ENCODE peak calls at places on chromosomes 1 and 21, in five cellular contexts. Y is GM06990, S is OCI-LY7, I is heart left ventricle, U is mucosa of descending colon. F is an unnamed sample.

GRCh38 chr1:77538956-77539509 is 143.4 kb downstream of the ZZZ3 start:
- DNase-seq in I (no peak), S (no peak), U (no peak), Y (no peak), F (no peak)

GRCh38 chr1:198686069-198686728 is 47.4 kb downstream of the PTPRC start:
- DNase-seq in U (no peak), Y (no peak), I (no peak), S (peak; percentile 55), F (no peak)

GRCh38 chr1:3705341-3705950 is 46.8 kb upstream of the CCDC27 start:
- DNase-seq in I (no peak), Y (no peak), U (no peak), S (no peak), F (no peak)

GRCh38 chr1:25549273-25550154 is 6.1 kb downstream of the LDLRAP1 start:
- DNase-seq in Y (peak; percentile 95), S (peak; percentile 95), U (peak; percentile 95), I (peak; percentile 60), F (peak; percentile 90)

GRCh38 chr1:117339866-117340357 is 27.3 kb upstream of the MAN1A2 start:
- DNase-seq in U (no peak), I (no peak), S (peak; percentile 17), Y (no peak), F (no peak)

GRCh38 chr1:111716371-111716770 is 22.8 kb downstream of the INKA2 start:
- DNase-seq in U (no peak), I (no peak), Y (no peak), S (no peak), F (no peak)

GRCh38 chr1:100292711-100293110 is 26.7 kb downstream of the RTCA start:
- DNase-seq in Y (no peak), U (no peak), I (no peak), S (no peak), F (no peak)

GRCh38 chr1:119008483-119009299 is 20.5 kb upstream of the TBX15 start:
- DNase-seq in I (no peak), U (no peak), S (peak; percentile 52), Y (no peak), F (no peak)

GRCh38 chr1:71232166-71232763 is 151.4 kb upstream of the ZRANB2 start:
- DNase-seq in U (no peak), Y (no peak), I (no peak), S (no peak), F (no peak)

GRCh38 chr1:213435715-213436114 is 384.7 kb downstream of the RPS6KC1 start:
- DNase-seq in I (no peak), S (no peak), U (no peak), Y (no peak), F (no peak)

GRCh38 chr1:27366411-27367159 is at the start of gene MAP3K6:
- DNase-seq in I (peak; percentile 87), Y (no peak), U (peak; percentile 93), S (no peak), F (no peak)

GRCh38 chr1:160567858-160568682 is 11.2 kb downstream of the CD84 start:
- DNase-seq in S (peak; percentile 58), I (no peak), U (no peak), Y (no peak), F (no peak)

GRCh38 chr1:6753320-6754140 is 31.7 kb upstream of the CAMTA1 start:
- DNase-seq in S (no peak), I (no peak), Y (no peak), U (no peak), F (no peak)

GRCh38 chr1:94315552-94316116 is 78.2 kb upstream of the ARHGAP29 start:
- DNase-seq in Y (no peak), S (no peak), U (no peak), I (no peak), F (no peak)

GRCh38 chr21:26732442-26733221 is 112.6 kb downstream of the ADAMTS1 start:
- DNase-seq in U (no peak), Y (no peak), S (peak; percentile 8), I (peak; percentile 25), F (no peak)

GRCh38 chr1:90711696-90712095 is 5.4 kb downstream of the BARHL2 start:
- DNase-seq in U (no peak), I (no peak), S (no peak), Y (no peak), F (no peak)

GRCh38 chr1:185681034-185681633 is 53.1 kb upstream of the HMCN1 start:
- DNase-seq in I (no peak), U (no peak), Y (no peak), S (peak; percentile 36), F (no peak)

GRCh38 chr1:17156108-17156507 is 36.9 kb upstream of the PADI2 start:
- DNase-seq in Y (peak; percentile 34), I (no peak), U (no peak), S (no peak), F (peak; percentile 72)

GRCh38 chr1:218850367-218850766 is 323.3 kb upstream of the LYPLAL1 start:
- DNase-seq in Y (no peak), I (no peak), S (no peak), U (no peak), F (no peak)

GRCh38 chr1:185215911-185216310 is 58.9 kb downstream of the SWT1 start:
- DNase-seq in U (no peak), I (no peak), Y (no peak), S (no peak), F (no peak)

GRCh38 chr1:156705321-156705917 is at the start of gene CRABP2:
- DNase-seq in U (no peak), Y (no peak), S (no peak), I (peak; percentile 34), F (no peak)

GRCh38 chr1:55378582-55378981 is 163.4 kb upstream of the USP24 start:
- DNase-seq in I (no peak), S (peak; percentile 16), Y (no peak), U (no peak), F (peak; percentile 4)

GRCh38 chr1:24236170-24237045 is 49.3 kb upstream of the IFNLR1 start:
- DNase-seq in S (peak; percentile 16), U (no peak), Y (peak; percentile 24), I (no peak), F (no peak)

GRCh38 chr1:39213511-39214002 is 9.1 kb downstream of the MACF1 start:
- DNase-seq in Y (no peak), I (no peak), S (no peak), U (no peak), F (no peak)

GRCh38 chr1:8370928-8371327 is 53.0 kb downstream of the SLC45A1 start:
- DNase-seq in S (no peak), Y (no peak), U (no peak), I (no peak), F (no peak)

GRCh38 chr1:2906105-2906504 is 104.6 kb upstream of the TTC34 start:
- DNase-seq in U (no peak), S (no peak), I (peak; percentile 25), Y (no peak), F (no peak)

GRCh38 chr1:175478203-175478602 is 265.2 kb downstream of the TNR start:
- DNase-seq in S (no peak), I (no peak), Y (no peak), U (no peak), F (no peak)

DNA sequence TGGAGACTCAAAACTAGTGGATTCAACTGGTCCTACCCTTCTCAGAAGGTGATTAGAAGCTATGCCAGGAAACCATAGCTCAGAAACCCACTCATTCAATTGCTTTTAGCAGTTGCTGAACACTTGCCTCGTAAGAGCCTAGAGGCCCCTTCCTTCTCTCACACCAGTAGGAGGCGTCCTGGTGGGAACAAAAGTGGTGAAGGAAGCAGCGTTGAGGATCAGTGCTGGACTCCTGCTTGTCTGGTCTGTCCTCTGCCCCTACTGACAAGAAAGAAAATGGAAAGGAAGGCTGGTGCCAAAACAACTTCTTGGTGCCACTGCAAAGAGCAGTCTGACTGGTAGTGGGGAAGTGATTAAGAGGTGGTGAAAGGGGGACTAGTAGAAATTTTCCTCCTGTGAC is 269.7 kb downstream of the LMO4 start:
- DNase-seq in U (no peak), Y (no peak), I (no peak), S (no peak), F (no peak)
- TF ChIP-seq CTCF in U (no peak), Y (peak; percentile 53), I (no peak), S (peak; percentile 43), F (peak; percentile 34)

DNA sequence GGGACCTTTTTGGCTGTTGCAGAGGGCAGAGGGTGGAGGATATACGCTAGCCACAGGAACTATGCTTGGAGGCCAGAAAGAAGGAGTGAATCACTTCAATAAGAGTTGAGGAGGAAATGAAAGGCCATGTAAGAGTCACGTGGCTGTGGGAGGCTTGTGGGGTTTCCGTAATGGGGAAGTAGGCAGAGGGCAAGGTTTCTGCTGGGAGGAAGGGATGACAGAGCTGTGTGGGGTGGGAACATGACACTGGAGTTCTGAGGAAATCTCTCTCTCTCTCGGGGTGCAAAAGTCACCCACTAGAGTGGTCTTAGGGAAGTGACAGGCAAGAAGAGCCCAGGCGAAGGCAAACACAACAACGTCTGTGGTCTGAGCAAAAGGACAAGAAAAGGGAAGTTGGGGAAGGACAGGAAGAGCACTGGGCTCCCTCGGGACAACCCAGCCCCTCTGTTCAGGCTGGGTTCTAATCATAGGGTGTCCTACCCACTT is 3.9 kb upstream of the CD1C start:
- DNase-seq in U (peak; percentile 59), I (peak; percentile 47), Y (peak; percentile 74), S (peak; percentile 92), F (peak; percentile 81)
- H3K4me3 ChIP-seq in U (no peak overlapping the region), I (no peak overlapping the region), Y (peak overlapping the region; percentile 25), S (peak overlapping the region; percentile 61), F (peak overlapping the region; percentile 30)

DNA sequence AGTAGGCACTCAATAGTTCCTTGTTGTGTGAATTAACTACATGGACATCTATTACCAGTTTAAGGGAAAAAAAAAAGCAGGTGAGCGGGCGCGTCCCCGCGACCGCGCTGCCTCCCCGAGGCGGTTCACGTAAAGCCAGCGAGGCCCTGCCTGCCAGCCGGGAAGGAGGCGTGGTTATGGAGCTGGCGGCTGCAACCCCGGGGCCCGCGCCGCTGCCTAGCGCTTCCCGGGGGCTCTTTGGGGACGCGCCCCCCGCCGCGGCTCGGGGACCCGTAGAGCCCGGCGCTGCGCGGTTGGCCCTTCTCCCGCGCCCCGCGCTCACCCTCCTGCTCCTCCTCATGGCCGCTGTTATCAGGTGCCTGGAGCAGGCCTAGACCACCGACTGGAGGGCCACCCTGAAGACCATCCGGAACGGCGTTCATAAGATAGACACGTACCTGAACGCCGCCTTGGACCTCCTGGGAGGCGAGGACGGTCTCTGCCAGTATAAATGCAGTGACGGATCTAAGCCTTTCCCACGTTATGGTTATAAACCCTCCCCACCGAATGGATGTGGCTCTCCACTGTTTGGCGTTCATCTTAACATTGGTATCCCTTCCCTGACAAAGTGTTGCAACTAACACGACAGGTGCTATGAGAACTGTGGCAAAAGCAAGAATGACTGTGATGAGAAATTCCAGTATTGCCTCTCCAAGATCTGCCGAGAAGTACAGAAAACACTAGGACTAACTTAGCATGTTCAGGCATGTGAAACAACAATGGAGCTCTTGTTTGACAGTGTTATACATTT is 2.6 kb upstream of the CC2D1B start:
- DNase-seq in U (peak; percentile 81), S (no peak), Y (peak; percentile 75), I (peak; percentile 50), F (no peak)
- TF ChIP-seq CTCF in U (no peak), S (no peak), Y (peak; percentile 27), I (peak; percentile 9), F (peak; percentile 5)

DNA sequence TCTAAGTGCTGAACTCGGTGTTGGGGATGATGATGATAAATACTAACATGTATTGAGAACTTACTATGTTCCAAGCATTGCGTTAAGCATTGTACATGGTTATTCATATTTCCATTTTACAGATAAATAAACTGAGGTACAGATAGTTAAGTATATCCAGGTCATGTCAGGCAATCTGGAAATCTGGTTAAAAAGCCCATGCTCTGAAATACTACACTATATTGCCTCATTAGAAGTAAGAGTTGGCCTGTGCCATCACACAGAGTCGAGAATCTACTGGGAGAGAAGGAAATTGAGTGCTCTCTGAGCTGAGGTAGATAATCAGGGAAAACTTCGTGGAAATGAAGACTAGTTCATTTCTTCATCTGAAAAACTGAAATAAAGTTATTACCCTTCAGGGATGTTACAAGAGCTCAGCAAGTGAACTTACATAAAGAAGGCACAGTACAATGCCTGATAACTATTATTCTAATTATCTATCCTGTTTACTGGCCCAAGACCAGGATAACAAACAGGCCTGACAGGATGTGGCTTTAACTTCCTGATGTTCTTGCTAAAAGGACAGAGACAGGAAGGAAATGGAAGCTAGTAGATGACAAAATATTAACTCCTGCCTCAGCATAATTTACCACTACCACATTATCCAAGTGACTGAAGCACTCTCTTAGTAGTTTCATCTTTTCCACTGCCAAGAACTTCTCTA is 85.6 kb downstream of the EPS15 start:
- DNase-seq in U (no peak), S (peak; percentile 33), I (no peak), Y (no peak), F (no peak)
- H3K4me3 ChIP-seq in U (no peak overlapping the region), S (no peak overlapping the region), I (no peak overlapping the region), Y (no peak overlapping the region), F (no peak overlapping the region)

F was measured in GM12864.